ENCODE peak calls at places on chromosomes 4 and X, in six cellular contexts. G is A549, P is HepG2, J is K562, W is GM12878, V is endothelial cell of umbilical vein. H is an unnamed sample.

GRCh38 chr4:19309365-19309764 is 942.3 kb upstream of the SLIT2 start:
- DNase-seq in P (no peak), W (no peak), V (peak), G (no peak), J (no peak), H (peak)

GRCh38 chr4:123340381-123340701 is 56.3 kb upstream of the SPRY1 start:
- DNase-seq in P (peak), V (peak), W (no peak), J (no peak), G (peak), H (peak)

GRCh38 chr4:78417603-78418002 is 134.0 kb upstream of the ANXA3 start:
- DNase-seq in G (no peak), P (no peak), W (no peak), V (no peak), J (no peak), H (no peak)

GRCh38 chr4:142719854-142720541 is 126.1 kb downstream of the INPP4B start:
- DNase-seq in G (peak), W (no peak), J (no peak), V (peak), P (no peak), H (peak)

GRCh38 chr4:177485528-177485927 is 43.3 kb upstream of the AGA start:
- DNase-seq in J (no peak), W (no peak), P (no peak), V (no peak), G (no peak), H (no peak)

GRCh38 chr4:5718411-5718810 is 7.4 kb downstream of the EVC start:
- DNase-seq in G (no peak), V (no peak), J (no peak), W (no peak), P (no peak), H (no peak)

GRCh38 chrX:122739770-122740169 is 444.3 kb upstream of the GRIA3 start:
- DNase-seq in J (no peak), P (peak), G (no peak), V (no peak), W (no peak), H (no peak)

GRCh38 chr4:134243742-134244713 is 42.4 kb upstream of the PABPC4L start:
- DNase-seq in P (no peak), J (no peak), W (no peak), V (no peak), G (no peak), H (no peak)

GRCh38 chr4:150789864-150790263 is 207.9 kb downstream of the MAB21L2 start:
- DNase-seq in G (no peak), W (no peak), V (peak), P (no peak), J (no peak), H (no peak)

GRCh38 chr4:31041385-31041784 is 321.2 kb downstream of the PCDH7 start:
- DNase-seq in W (no peak), V (no peak), J (no peak), P (no peak), G (no peak), H (no peak)

GRCh38 chr4:954211-955020 is 19.0 kb downstream of the DGKQ start:
- DNase-seq in W (no peak), P (no peak), G (no peak), V (no peak), J (no peak), H (no peak)

GRCh38 chr4:120733968-120734367 is 188.6 kb downstream of the PRDM5 start:
- DNase-seq in G (no peak), J (no peak), P (no peak), W (no peak), V (no peak), H (no peak)

GRCh38 chr4:140875751-140876389 is 119.7 kb upstream of the TBC1D9 start:
- DNase-seq in G (no peak), V (no peak), W (no peak), J (no peak), P (no peak), H (no peak)

GRCh38 chr4:180084561-180084960 is 2158.6 kb upstream of the TENM3 start:
- DNase-seq in P (no peak), G (no peak), W (no peak), J (no peak), V (no peak), H (no peak)

GRCh38 chr4:118765399-118765798 is 70.5 kb downstream of the SEC24D start:
- DNase-seq in G (peak), J (peak), V (peak), P (no peak), W (no peak), H (no peak)

GRCh38 chrX:109889289-109890006 is 113.5 kb upstream of the TMEM164 start:
- DNase-seq in J (no peak), P (peak), W (peak), V (no peak), G (no peak), H (peak)

GRCh38 chr4:156053174-156053573 is 99.5 kb upstream of the CTSO start:
- DNase-seq in W (no peak), P (no peak), G (no peak), J (no peak), V (no peak), H (no peak)

GRCh38 chr4:71472946-71473345 is 134.1 kb downstream of the SLC4A4 start:
- DNase-seq in V (no peak), J (no peak), W (no peak), G (no peak), P (no peak), H (no peak)

GRCh38 chr4:153676984-153677383 is 7.1 kb upstream of the TLR2 start:
- DNase-seq in V (peak), G (no peak), P (no peak), W (no peak), J (no peak), H (no peak)

GRCh38 chr4:161428180-161428965 is 735.4 kb downstream of the FSTL5 start:
- DNase-seq in G (no peak), V (no peak), P (no peak), W (no peak), J (no peak), H (no peak)

GRCh38 chrX:149495573-149496071 is 9.5 kb downstream of the IDS start:
- DNase-seq in W (no peak), G (peak), J (no peak), P (peak), V (peak), H (no peak)

GRCh38 chrX:149494844-149495565 is 10.1 kb downstream of the IDS start:
- DNase-seq in J (no peak), G (peak), V (no peak), P (peak), W (no peak), H (no peak)

GRCh38 chrX:149490100-149490499 is 15.0 kb downstream of the IDS start:
- DNase-seq in V (no peak), G (no peak), J (no peak), P (no peak), W (no peak), H (no peak)

GRCh38 chrX:149493567-149494562 is 11.2 kb downstream of the IDS start:
- DNase-seq in P (no peak), W (no peak), J (peak), V (no peak), G (no peak), H (peak)

GRCh38 chrX:149491812-149492211 is 13.3 kb downstream of the IDS start:
- DNase-seq in W (no peak), P (peak), V (no peak), J (no peak), G (no peak), H (no peak)
- TF ChIP-seq MYC in W (no peak), P (no peak), V (no peak), J (no peak), G (no peak), H (no peak)

GRCh38 chrX:102659790-102660757 is 8.8 kb downstream of the GPRASP1 start:
- DNase-seq in J (peak), V (peak), W (peak), P (peak), G (peak), H (peak)
- TF ChIP-seq POLR2A in J (peak), V (no peak), W (peak), P (peak), G (peak), H (no peak)

DNA sequence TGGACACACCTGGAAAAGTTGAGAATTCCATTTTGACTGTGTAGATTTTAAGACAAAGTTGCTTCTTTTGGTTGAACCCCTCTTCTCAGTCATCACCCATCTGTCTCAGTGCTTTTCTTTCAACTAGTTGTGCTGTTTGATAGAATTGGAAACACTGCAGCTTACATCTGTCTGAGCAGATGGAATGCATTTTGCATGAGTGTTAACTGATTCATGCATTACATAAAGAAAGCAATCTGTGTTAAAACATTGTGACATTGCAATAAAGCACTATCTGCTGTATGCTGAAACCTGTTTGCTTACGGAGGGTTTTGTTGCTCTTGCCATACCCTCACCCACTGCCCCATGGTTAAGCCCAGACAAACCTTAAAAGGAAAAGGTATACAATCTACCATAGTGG is 47.3 kb downstream of the NRK start:
- DNase-seq in W (no peak), V (no peak), G (no peak), J (no peak), P (no peak), H (no peak)
- TF ChIP-seq MYC in W (no peak), V (no peak), G (no peak), J (no peak), P (no peak), H (no peak)

GRCh38 chr4:164977243-164978164 is at the start of gene TRIM61:
- DNase-seq in J (no peak), V (no peak), G (no peak), P (no peak), W (peak), H (no peak)
- TF ChIP-seq POLR2A in J (no peak), V (no peak), G (no peak), P (no peak), W (peak), H (no peak)

GRCh38 chrX:151396827-151397740 is at the start of gene VMA21:
- DNase-seq in G (peak), V (peak), J (peak), W (peak), P (peak), H (peak)

GRCh38 chrX:151391722-151392121 is 5.3 kb upstream of the VMA21 start:
- DNase-seq in G (no peak), J (peak), V (no peak), W (no peak), P (no peak), H (no peak)

GRCh38 chrX:151397741-151398070 is 700 bp downstream of the VMA21 start:
- DNase-seq in P (no peak), G (peak), W (no peak), V (peak), J (peak), H (no peak)

GRCh38 chrX:151396042-151396826 is 772 bp upstream of the VMA21 start:
- DNase-seq in P (peak), G (no peak), J (no peak), W (peak), V (no peak), H (peak)

GRCh38 chrX:151393514-151393913 is 3.5 kb upstream of the VMA21 start:
- DNase-seq in G (no peak), W (no peak), P (no peak), J (no peak), V (no peak), H (peak)
- TF ChIP-seq MYC in G (no peak), W (no peak), P (no peak), J (no peak), V (no peak), H (peak)

DNA sequence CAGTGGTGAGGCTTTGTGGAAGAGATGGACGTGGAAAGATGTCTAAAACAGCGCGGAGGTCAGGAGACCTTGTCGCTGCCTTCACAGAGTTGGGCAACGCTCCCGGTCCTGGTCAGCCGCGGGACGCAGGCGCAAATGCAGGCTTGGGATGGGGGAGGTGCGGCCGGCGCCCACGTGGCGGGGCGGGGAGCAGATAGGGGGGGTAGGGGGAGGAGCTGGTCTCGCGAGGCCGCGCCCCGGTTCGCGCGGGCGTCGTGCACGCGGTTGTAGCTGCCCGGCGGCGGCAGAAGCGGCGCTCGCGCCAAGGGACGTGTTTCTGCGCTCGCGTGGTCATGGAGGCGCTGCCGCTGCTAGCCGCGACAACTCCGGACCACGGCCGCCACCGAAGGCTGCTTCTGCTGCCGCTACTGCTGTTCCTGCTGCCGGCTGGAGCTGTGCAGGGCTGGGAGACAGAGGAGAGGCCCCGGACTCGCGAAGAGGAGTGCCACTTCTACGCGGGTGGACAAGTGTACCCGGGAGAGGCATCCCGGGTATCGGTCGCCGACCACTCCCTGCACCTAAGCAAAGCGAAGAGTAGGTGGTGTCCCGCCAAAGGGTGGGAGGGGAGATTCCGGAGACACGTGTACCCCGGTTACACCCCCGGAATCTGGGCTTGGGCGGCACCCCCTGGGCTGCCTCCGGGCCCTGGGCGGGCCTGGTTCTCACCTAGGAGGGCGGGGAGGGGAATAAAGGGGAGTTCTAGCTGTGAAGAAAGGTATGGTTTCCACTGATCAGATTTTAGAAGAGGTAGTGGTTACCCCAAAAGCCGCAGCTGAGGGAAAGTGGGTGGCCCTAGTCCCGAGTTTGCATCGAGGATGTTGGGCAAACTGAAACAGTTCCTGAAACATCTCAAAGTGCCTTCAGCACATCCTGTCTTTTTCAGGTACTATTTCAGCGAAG is at the start of gene PRDX4:
- DNase-seq in W (peak), J (peak), V (peak), G (peak), P (peak), H (peak)
- TF ChIP-seq POLR2A in W (peak), J (peak), V (peak), G (peak), P (peak), H (peak)

DNA sequence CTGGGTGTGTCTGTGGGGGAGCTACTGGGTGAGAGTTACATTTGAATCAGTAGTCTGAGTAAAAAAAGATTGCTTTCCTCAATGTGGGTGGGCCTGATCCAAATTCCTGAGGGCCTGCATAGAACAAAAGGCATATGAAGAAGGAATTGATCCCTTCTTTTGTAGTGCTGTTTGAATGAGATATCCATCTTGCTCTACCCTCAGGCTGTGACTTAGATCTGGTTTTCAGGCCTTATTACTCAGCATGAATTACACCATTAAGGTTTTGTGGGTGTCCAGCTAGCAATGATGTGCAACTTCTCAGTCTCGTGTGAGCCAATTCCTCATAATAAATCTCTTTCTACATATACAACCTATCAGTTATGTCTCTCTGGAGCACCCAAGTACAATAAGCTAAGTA is 1368.5 kb downstream of the STIM2 start:
- DNase-seq in P (no peak), J (no peak), W (no peak), G (no peak), V (no peak), H (no peak)
- TF ChIP-seq MYC in P (no peak), J (no peak), W (no peak), G (no peak), V (no peak), H (no peak)

DNA sequence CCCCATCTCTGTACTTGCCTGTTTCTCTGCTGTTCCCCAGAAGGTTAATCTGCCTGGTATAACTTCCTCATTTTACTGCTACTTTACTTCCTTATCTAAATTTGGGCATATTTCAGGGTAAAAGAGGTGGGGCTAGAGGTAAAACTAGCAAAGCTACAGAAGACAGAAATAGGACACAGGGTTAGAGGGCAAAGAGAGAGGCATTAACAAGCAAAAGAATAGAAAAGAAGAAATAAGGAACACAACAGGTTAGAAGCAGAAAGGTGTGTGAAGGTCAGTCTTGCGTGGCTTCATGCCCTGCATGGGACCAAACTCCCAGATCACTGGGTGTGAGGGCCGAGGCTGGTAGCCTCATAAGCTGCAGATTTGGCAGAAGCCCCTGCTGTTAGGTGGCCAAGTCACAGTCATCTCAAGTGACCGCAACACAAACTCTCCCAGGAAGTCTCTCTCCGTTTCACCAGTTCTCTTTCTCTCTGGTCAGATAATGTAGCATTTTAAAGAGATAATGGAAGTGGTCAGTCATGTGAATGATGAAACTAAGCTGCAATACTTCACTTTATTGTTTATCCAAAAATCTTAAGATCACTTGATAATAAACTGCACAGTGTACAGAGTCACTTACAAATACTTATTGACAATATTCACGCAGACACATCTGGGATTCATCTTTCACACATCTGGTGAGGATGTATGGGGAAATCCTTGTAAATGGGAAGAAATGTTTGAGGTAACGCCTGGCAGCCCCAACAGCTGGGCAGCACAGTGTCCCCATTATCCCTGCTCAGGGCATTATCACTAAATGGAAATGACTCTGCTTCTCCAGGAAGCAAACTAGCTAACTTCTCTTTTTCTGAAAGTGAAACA is 16.4 kb downstream of the TMEM154 start:
- DNase-seq in W (peak), G (no peak), P (no peak), J (no peak), V (no peak), H (peak)
- TF ChIP-seq POLR2A in W (no peak), G (no peak), P (no peak), J (no peak), V (no peak), H (no peak)

GRCh38 chr4:3188118-3188517 is 60.8 kb upstream of the MSANTD1 start:
- DNase-seq in P (no peak), W (no peak), V (no peak), J (no peak), G (no peak), H (no peak)

GRCh38 chr4:3189459-3189858 is 59.5 kb upstream of the MSANTD1 start:
- DNase-seq in P (no peak), G (no peak), W (no peak), J (no peak), V (no peak), H (no peak)

GRCh38 chr4:3192827-3193226 is 56.1 kb upstream of the MSANTD1 start:
- DNase-seq in W (no peak), G (no peak), V (no peak), J (no peak), P (no peak), H (no peak)

GRCh38 chr4:3192188-3192587 is 56.8 kb upstream of the MSANTD1 start:
- DNase-seq in V (no peak), W (no peak), J (no peak), G (no peak), P (no peak), H (no peak)

GRCh38 chr4:3190549-3190948 is 58.4 kb upstream of the MSANTD1 start:
- DNase-seq in J (no peak), W (no peak), V (no peak), G (no peak), P (no peak), H (no peak)
- TF ChIP-seq MYC in J (no peak), W (no peak), V (no peak), G (no peak), P (no peak), H (no peak)